ENCODE peak calls at places on chromosome 14, in six cellular contexts. One of them, this sample, is unnamed.
A peak's percentile ranks its signal among the peaks of the same experiment; 100 is the strongest.

GRCh38 chr14:31926652-31927347 is 150.3 kb upstream of the ARHGAP5 start:
- DNase-seq in tibial artery: no peak
- DNase-seq in CD8-positive, alpha-beta T cell: no peak
- DNase-seq in heart right ventricle: peak; percentile 45
- DNase-seq in thyroid gland: no peak
- DNase-seq in IMR-90: peak; percentile 16
- DNase-seq in this sample: no peak

GRCh38 chr14:92753250-92753649 is 4.8 kb upstream of the LGMN start:
- DNase-seq in tibial artery: peak; percentile 46
- DNase-seq in CD8-positive, alpha-beta T cell: no peak
- DNase-seq in heart right ventricle: no peak
- DNase-seq in thyroid gland: no peak
- DNase-seq in IMR-90: no peak
- DNase-seq in this sample: no peak

GRCh38 chr14:93510030-93510429 is 79.3 kb downstream of the UNC79 start:
- DNase-seq in tibial artery: no peak
- DNase-seq in CD8-positive, alpha-beta T cell: no peak
- DNase-seq in heart right ventricle: no peak
- DNase-seq in thyroid gland: no peak
- DNase-seq in IMR-90: no peak
- DNase-seq in this sample: no peak

GRCh38 chr14:103739466-103739792 is 23.8 kb downstream of the ZFYVE21 start:
- DNase-seq in tibial artery: no peak
- DNase-seq in CD8-positive, alpha-beta T cell: no peak
- DNase-seq in heart right ventricle: no peak
- DNase-seq in thyroid gland: no peak
- DNase-seq in IMR-90: no peak
- DNase-seq in this sample: no peak

GRCh38 chr14:103408491-103409155 is 23.4 kb downstream of the MARK3 start:
- DNase-seq in tibial artery: no peak
- DNase-seq in CD8-positive, alpha-beta T cell: no peak
- DNase-seq in heart right ventricle: no peak
- DNase-seq in thyroid gland: peak; percentile 24
- DNase-seq in IMR-90: peak; percentile 13
- DNase-seq in this sample: no peak

GRCh38 chr14:36519431-36520321 is at the start of gene NKX2-1:
- DNase-seq in tibial artery: no peak
- DNase-seq in CD8-positive, alpha-beta T cell: no peak
- DNase-seq in heart right ventricle: no peak
- DNase-seq in thyroid gland: peak; percentile 90
- DNase-seq in IMR-90: no peak
- DNase-seq in this sample: no peak

GRCh38 chr14:68665116-68665515 is 127.8 kb downstream of the ZFP36L1 start:
- DNase-seq in tibial artery: no peak
- DNase-seq in CD8-positive, alpha-beta T cell: no peak
- DNase-seq in heart right ventricle: no peak
- DNase-seq in thyroid gland: no peak
- DNase-seq in IMR-90: peak; percentile 68
- DNase-seq in this sample: no peak

GRCh38 chr14:85731198-85731597 is 201.3 kb downstream of the FLRT2 start:
- DNase-seq in tibial artery: no peak
- DNase-seq in CD8-positive, alpha-beta T cell: no peak
- DNase-seq in heart right ventricle: no peak
- DNase-seq in thyroid gland: no peak
- DNase-seq in IMR-90: peak; percentile 64
- DNase-seq in this sample: no peak

GRCh38 chr14:86501611-86502010 is 971.7 kb downstream of the FLRT2 start:
- DNase-seq in tibial artery: no peak
- DNase-seq in CD8-positive, alpha-beta T cell: no peak
- DNase-seq in heart right ventricle: no peak
- DNase-seq in thyroid gland: no peak
- DNase-seq in IMR-90: no peak
- DNase-seq in this sample: no peak

GRCh38 chr14:89600950-89601826 is 184.2 kb upstream of the FOXN3 start:
- DNase-seq in tibial artery: no peak
- DNase-seq in CD8-positive, alpha-beta T cell: no peak
- DNase-seq in heart right ventricle: no peak
- DNase-seq in thyroid gland: no peak
- DNase-seq in IMR-90: no peak
- DNase-seq in this sample: no peak

GRCh38 chr14:30234966-30235365 is 307.3 kb upstream of the PRKD1 start:
- DNase-seq in tibial artery: no peak
- DNase-seq in CD8-positive, alpha-beta T cell: no peak
- DNase-seq in heart right ventricle: no peak
- DNase-seq in thyroid gland: no peak
- DNase-seq in IMR-90: no peak
- DNase-seq in this sample: no peak

GRCh38 chr14:50520947-50521815 is 11.2 kb downstream of the MAP4K5 start:
- DNase-seq in tibial artery: peak; percentile 57
- DNase-seq in CD8-positive, alpha-beta T cell: peak; percentile 15
- DNase-seq in heart right ventricle: no peak
- DNase-seq in thyroid gland: no peak
- DNase-seq in IMR-90: peak; percentile 95
- DNase-seq in this sample: peak; percentile 94

GRCh38 chr14:65366802-65367570 is 45.5 kb upstream of the FUT8 start:
- DNase-seq in tibial artery: no peak
- DNase-seq in CD8-positive, alpha-beta T cell: no peak
- DNase-seq in heart right ventricle: no peak
- DNase-seq in thyroid gland: no peak
- DNase-seq in IMR-90: no peak
- DNase-seq in this sample: no peak

GRCh38 chr14:92898732-92899131 is 24.2 kb upstream of the CHGA start:
- DNase-seq in tibial artery: no peak
- DNase-seq in CD8-positive, alpha-beta T cell: no peak
- DNase-seq in heart right ventricle: no peak
- DNase-seq in thyroid gland: no peak
- DNase-seq in IMR-90: no peak
- DNase-seq in this sample: no peak

GRCh38 chr14:104678346-104678745 is 11.1 kb upstream of the INF2 start:
- DNase-seq in tibial artery: no peak
- DNase-seq in CD8-positive, alpha-beta T cell: no peak
- DNase-seq in heart right ventricle: no peak
- DNase-seq in thyroid gland: no peak
- DNase-seq in IMR-90: peak; percentile 34
- DNase-seq in this sample: no peak

GRCh38 chr14:89401783-89402182 is 15.2 kb downstream of the FOXN3 start:
- DNase-seq in tibial artery: no peak
- DNase-seq in CD8-positive, alpha-beta T cell: no peak
- DNase-seq in heart right ventricle: no peak
- DNase-seq in thyroid gland: no peak
- DNase-seq in IMR-90: no peak
- DNase-seq in this sample: no peak

GRCh38 chr14:78758333-78758732 is 588.2 kb downstream of the NRXN3 start:
- DNase-seq in tibial artery: no peak
- DNase-seq in CD8-positive, alpha-beta T cell: no peak
- DNase-seq in heart right ventricle: no peak
- DNase-seq in thyroid gland: peak; percentile 27
- DNase-seq in IMR-90: peak; percentile 17
- DNase-seq in this sample: peak; percentile 33

DNA sequence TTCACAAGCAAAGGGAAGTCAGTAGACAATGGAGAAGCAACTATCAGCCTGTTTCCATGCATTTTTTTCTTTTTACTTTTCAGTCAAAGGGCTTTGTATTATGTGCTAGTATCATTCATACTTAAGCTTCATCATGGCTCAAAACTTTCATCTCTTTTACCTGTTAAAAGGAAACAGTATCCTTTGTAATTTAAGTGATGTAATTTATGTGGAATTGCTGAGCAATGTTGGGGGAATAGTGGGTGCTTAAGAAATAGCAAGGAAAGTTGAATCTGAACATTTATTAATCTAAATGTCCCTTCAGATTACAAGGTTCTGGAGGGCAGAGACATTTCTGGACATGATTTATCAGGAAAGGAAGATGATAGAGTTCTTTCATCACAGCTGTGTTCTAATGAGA is 915.3 kb downstream of the VRK1 start:
- DNase-seq in tibial artery: no peak
- DNase-seq in CD8-positive, alpha-beta T cell: no peak
- DNase-seq in heart right ventricle: no peak
- DNase-seq in thyroid gland: no peak
- DNase-seq in IMR-90: no peak
- DNase-seq in this sample: peak; percentile 26
- TF ChIP-seq CTCF in tibial artery: no peak
- TF ChIP-seq CTCF in CD8-positive, alpha-beta T cell: no peak
- TF ChIP-seq CTCF in heart right ventricle: no peak
- TF ChIP-seq CTCF in thyroid gland: no peak
- TF ChIP-seq CTCF in IMR-90: no peak
- TF ChIP-seq CTCF in this sample: no peak

DNA sequence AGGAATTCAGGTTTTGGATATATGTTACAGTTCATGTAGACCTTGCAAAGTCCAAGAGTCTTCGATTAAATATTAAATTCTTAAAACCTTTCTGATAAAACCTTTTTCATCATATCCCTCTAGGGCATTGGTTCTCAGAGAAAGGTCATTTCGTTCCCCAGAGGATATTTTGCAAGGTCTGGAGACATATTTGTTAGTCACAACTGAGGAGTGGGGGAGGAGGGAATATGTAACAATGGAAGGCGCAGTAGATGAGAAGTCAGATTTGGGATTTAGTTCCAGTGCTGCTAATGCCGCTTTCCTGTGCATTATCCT is 5.3 kb downstream of the TMEM253 start:
- DNase-seq in tibial artery: no peak
- DNase-seq in CD8-positive, alpha-beta T cell: no peak
- DNase-seq in heart right ventricle: no peak
- DNase-seq in thyroid gland: no peak
- DNase-seq in IMR-90: no peak
- DNase-seq in this sample: peak; percentile 82
- H3K4me3 ChIP-seq in tibial artery: no peak overlapping the region
- H3K4me3 ChIP-seq in CD8-positive, alpha-beta T cell: no peak overlapping the region
- H3K4me3 ChIP-seq in heart right ventricle: no peak overlapping the region
- H3K4me3 ChIP-seq in thyroid gland: no peak overlapping the region
- H3K4me3 ChIP-seq in IMR-90: no peak overlapping the region
- H3K4me3 ChIP-seq in this sample: no peak overlapping the region

DNA sequence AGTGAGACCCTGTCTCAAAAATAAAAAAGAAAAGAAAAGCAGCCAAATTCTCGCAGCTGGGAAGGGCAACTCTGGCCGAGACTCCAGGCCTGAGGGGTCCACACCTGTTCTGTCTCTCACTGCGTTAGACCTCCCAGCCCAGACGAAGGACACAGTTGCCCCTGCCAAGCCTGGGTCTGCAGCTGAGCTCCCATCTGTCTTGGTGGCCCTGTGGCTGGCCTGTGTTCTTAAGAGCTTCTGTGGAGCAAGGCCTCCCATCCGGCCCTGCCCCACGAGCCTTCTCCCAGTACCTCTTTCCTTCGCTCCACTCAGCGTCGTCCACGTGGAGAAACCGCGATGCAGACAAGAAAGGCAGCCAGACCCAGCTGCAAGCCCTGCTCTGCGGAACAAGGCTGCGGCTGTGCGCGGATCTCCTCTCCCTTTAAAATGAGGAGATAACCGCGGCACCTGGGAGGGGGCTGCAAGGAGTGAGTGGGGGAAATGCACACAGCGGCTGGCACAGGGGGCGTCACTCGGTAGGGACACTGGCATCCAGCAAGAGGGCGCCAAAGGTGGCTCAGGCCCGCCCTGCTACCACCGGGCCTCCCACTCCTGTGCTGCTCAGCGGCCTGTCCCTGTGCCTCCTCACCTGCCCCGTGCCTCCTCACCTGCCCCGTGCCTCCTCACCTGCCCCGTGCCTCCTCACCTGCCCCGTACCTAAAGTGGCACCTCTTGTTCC is 42.4 kb downstream of the LRRC74A start:
- DNase-seq in tibial artery: no peak
- DNase-seq in CD8-positive, alpha-beta T cell: no peak
- DNase-seq in heart right ventricle: no peak
- DNase-seq in thyroid gland: no peak
- DNase-seq in IMR-90: no peak
- DNase-seq in this sample: no peak
- TF ChIP-seq CTCF in tibial artery: no peak
- TF ChIP-seq CTCF in CD8-positive, alpha-beta T cell: no peak
- TF ChIP-seq CTCF in heart right ventricle: no peak
- TF ChIP-seq CTCF in thyroid gland: no peak
- TF ChIP-seq CTCF in IMR-90: no peak
- TF ChIP-seq CTCF in this sample: no peak

GRCh38 chr14:76473381-76474263 is 97.7 kb downstream of the ESRRB start:
- DNase-seq in tibial artery: no peak
- DNase-seq in CD8-positive, alpha-beta T cell: no peak
- DNase-seq in heart right ventricle: peak; percentile 47
- DNase-seq in thyroid gland: peak; percentile 62
- DNase-seq in IMR-90: peak; percentile 6
- DNase-seq in this sample: no peak
- H3K4me3 ChIP-seq in tibial artery: peak overlapping the region; percentile 15
- H3K4me3 ChIP-seq in CD8-positive, alpha-beta T cell: no peak overlapping the region
- H3K4me3 ChIP-seq in heart right ventricle: peak overlapping the region; percentile 37
- H3K4me3 ChIP-seq in thyroid gland: no peak overlapping the region
- H3K4me3 ChIP-seq in IMR-90: no peak overlapping the region
- H3K4me3 ChIP-seq in this sample: no peak overlapping the region

GRCh38 chr14:56282179-56282578 is 164.0 kb downstream of the PELI2 start:
- DNase-seq in tibial artery: no peak
- DNase-seq in CD8-positive, alpha-beta T cell: no peak
- DNase-seq in heart right ventricle: no peak
- DNase-seq in thyroid gland: no peak
- DNase-seq in IMR-90: no peak
- DNase-seq in this sample: no peak

GRCh38 chr14:56278383-56278782 is 160.2 kb downstream of the PELI2 start:
- DNase-seq in tibial artery: no peak
- DNase-seq in CD8-positive, alpha-beta T cell: no peak
- DNase-seq in heart right ventricle: no peak
- DNase-seq in thyroid gland: no peak
- DNase-seq in IMR-90: no peak
- DNase-seq in this sample: no peak

GRCh38 chr14:56284641-56285040 is 166.4 kb downstream of the PELI2 start:
- DNase-seq in tibial artery: no peak
- DNase-seq in CD8-positive, alpha-beta T cell: no peak
- DNase-seq in heart right ventricle: no peak
- DNase-seq in thyroid gland: no peak
- DNase-seq in IMR-90: peak; percentile 46
- DNase-seq in this sample: no peak

DNA sequence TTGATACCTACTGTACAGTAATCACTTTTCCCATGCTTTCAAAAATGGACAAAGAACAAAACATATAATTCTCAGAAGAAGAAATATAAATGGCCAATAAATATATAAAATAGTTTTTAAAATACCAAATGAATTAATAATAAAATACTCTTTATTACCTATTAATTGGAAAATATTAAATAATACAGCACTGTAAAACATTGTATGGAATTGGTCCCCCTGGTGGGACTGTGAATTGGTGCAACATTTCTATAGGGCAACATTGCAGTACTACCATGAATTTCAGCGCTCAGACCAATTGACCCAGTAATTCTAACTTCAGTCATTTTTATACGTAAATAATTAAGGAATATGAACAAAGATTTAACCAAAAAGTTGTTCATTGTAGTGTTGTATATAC is 162.6 kb downstream of the PELI2 start:
- DNase-seq in tibial artery: no peak
- DNase-seq in CD8-positive, alpha-beta T cell: no peak
- DNase-seq in heart right ventricle: no peak
- DNase-seq in thyroid gland: no peak
- DNase-seq in IMR-90: no peak
- DNase-seq in this sample: no peak
- TF ChIP-seq CTCF in tibial artery: no peak
- TF ChIP-seq CTCF in CD8-positive, alpha-beta T cell: no peak
- TF ChIP-seq CTCF in heart right ventricle: no peak
- TF ChIP-seq CTCF in thyroid gland: no peak
- TF ChIP-seq CTCF in IMR-90: no peak
- TF ChIP-seq CTCF in this sample: peak; percentile 22